ENCODE peak calls at places on chromosomes 6 and 20, in seven cellular contexts. F is fibroblast of pulmonary artery, C is choroid plexus epithelial cell, L is AG09309, K is ovary, T is upper lobe of right lung, Y is fibroblast of mammary gland. U is an unnamed sample.

GRCh38 chr20:6560978-6561377 is 206.5 kb upstream of the BMP2 start:
- DNase-seq in F (no peak), C (peak; percentile 46), L (no peak), K (no peak), T (no peak), Y (no peak), U (no peak)

GRCh38 chr6:160426146-160426545 is 78.0 kb downstream of the SLC22A3 start:
- DNase-seq in F (no peak), C (peak; percentile 7), L (no peak), K (no peak), T (no peak), Y (peak; percentile 11), U (no peak)

GRCh38 chr6:125111219-125111983 is 42.2 kb upstream of the TPD52L1 start:
- DNase-seq in F (peak; percentile 14), C (peak; percentile 36), L (no peak), K (no peak), T (no peak), Y (peak; percentile 39), U (no peak)

GRCh38 chr6:33602180-33602579 is 18.9 kb upstream of the ITPR3 start:
- DNase-seq in F (no peak), C (no peak), L (no peak), K (no peak), T (no peak), Y (no peak), U (no peak)

GRCh38 chr20:61186771-61187170 is 65.3 kb upstream of the CDH4 start:
- DNase-seq in F (peak; percentile 33), C (peak; percentile 53), L (no peak), K (no peak), T (no peak), Y (peak; percentile 35), U (no peak)

GRCh38 chr20:37406010-37406998 is 60.4 kb downstream of the SRC start:
- DNase-seq in F (no peak), C (no peak), L (no peak), K (peak; percentile 72), T (peak; percentile 73), Y (no peak), U (peak; percentile 86)

GRCh38 chr20:39676236-39676635 is 714.1 kb downstream of the DHX35 start:
- DNase-seq in F (no peak), C (no peak), L (no peak), K (no peak), T (no peak), Y (no peak), U (no peak)

GRCh38 chr6:31899215-31899614 is 1.7 kb upstream of the EHMT2 start:
- DNase-seq in F (no peak), C (no peak), L (no peak), K (no peak), T (no peak), Y (no peak), U (no peak)

GRCh38 chr20:23003916-23004315 is 31.2 kb upstream of the SSTR4 start:
- DNase-seq in F (no peak), C (no peak), L (no peak), K (no peak), T (no peak), Y (no peak), U (no peak)

GRCh38 chr20:2237059-2237458 is 58.7 kb upstream of the TGM3 start:
- DNase-seq in F (peak; percentile 90), C (peak; percentile 65), L (peak; percentile 99), K (peak; percentile 22), T (no peak), Y (peak; percentile 98), U (no peak)
- TF ChIP-seq CTCF in F (peak; percentile 45), C (no peak), L (peak; percentile 48), K (no peak), T (no peak), Y (peak; percentile 41), U (no peak)

GRCh38 chr20:56503911-56504310 is 20.6 kb upstream of the FAM209A start:
- DNase-seq in F (no peak), C (no peak), L (no peak), K (no peak), T (no peak), Y (no peak), U (no peak)

GRCh38 chr20:56501116-56501515 is 23.4 kb upstream of the FAM209A start:
- DNase-seq in F (no peak), C (no peak), L (no peak), K (no peak), T (no peak), Y (no peak), U (no peak)

GRCh38 chr20:56506103-56506502 is 18.4 kb upstream of the FAM209A start:
- DNase-seq in F (peak; percentile 64), C (peak; percentile 73), L (no peak), K (no peak), T (no peak), Y (no peak), U (no peak)

DNA sequence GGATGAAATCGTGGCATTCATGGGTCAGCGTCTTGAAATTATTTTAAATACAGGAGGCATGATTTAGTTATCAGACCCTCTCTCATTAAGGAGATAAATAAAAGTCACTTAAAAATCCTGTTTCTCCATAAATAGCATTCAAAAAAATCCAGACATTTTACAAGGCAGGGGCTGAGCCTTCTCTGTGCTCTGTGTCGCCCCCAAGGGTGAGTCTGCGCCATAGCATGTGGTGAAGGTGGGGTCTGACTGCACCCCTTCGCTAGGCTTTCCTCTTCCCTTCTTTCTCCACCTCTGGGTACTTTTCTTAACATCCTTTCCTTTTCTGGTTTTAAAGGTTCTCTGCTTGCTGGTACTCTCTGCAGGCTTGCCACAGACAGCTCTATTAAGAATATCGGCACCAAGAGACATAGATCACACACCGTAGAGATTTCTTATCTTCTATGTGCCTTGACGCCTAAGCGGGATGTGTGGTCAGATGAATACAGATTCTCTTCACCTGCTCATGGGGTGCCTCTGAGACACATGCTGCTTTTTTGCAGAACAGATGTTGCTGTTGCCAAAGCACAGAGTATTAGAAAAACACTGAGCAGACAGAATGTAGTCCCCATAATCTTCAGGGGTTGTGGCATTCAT is 20.1 kb upstream of the FAM209A start:
- DNase-seq in F (no peak), C (peak; percentile 18), L (no peak), K (no peak), T (no peak), Y (peak; percentile 4), U (peak; percentile 30)
- TF ChIP-seq CTCF in F (peak; percentile 50), C (peak; percentile 72), L (peak; percentile 45), K (no peak), T (peak; percentile 42), Y (peak; percentile 51), U (peak; percentile 23)

GRCh38 chr6:52575490-52575868 is 1.4 kb downstream of the TRAM2 start:
- DNase-seq in F (peak; percentile 35), C (no peak), L (no peak), K (no peak), T (no peak), Y (no peak), U (no peak)

GRCh38 chr6:52574709-52575489 is 2.0 kb downstream of the TRAM2 start:
- DNase-seq in F (peak; percentile 36), C (peak; percentile 61), L (no peak), K (no peak), T (no peak), Y (peak; percentile 69), U (peak; percentile 68)

GRCh38 chr6:52572536-52572935 is 4.3 kb downstream of the TRAM2 start:
- DNase-seq in F (no peak), C (no peak), L (no peak), K (no peak), T (no peak), Y (no peak), U (no peak)

GRCh38 chr6:52571099-52571755 is 5.6 kb downstream of the TRAM2 start:
- DNase-seq in F (no peak), C (no peak), L (no peak), K (no peak), T (no peak), Y (no peak), U (no peak)

GRCh38 chr6:52573295-52573694 is 3.6 kb downstream of the TRAM2 start:
- DNase-seq in F (peak; percentile 58), C (peak; percentile 60), L (no peak), K (no peak), T (no peak), Y (no peak), U (no peak)
- TF ChIP-seq CTCF in F (peak; percentile 10), C (peak; percentile 37), L (peak; percentile 32), K (no peak), T (no peak), Y (peak; percentile 14), U (no peak)

GRCh38 chr6:158596861-158597260 is 37.0 kb downstream of the TMEM181 start:
- DNase-seq in F (no peak), C (no peak), L (no peak), K (no peak), T (no peak), Y (no peak), U (no peak)

GRCh38 chr6:158597565-158597964 is 37.7 kb downstream of the TMEM181 start:
- DNase-seq in F (no peak), C (no peak), L (no peak), K (no peak), T (no peak), Y (no peak), U (no peak)

GRCh38 chr6:158591134-158591809 is 31.4 kb downstream of the TMEM181 start:
- DNase-seq in F (no peak), C (no peak), L (no peak), K (no peak), T (no peak), Y (no peak), U (no peak)

GRCh38 chr6:158595223-158595622 is 35.3 kb downstream of the TMEM181 start:
- DNase-seq in F (peak; percentile 24), C (no peak), L (no peak), K (no peak), T (no peak), Y (peak; percentile 9), U (no peak)

GRCh38 chr6:158593670-158594069 is 33.8 kb downstream of the TMEM181 start:
- DNase-seq in F (no peak), C (no peak), L (no peak), K (no peak), T (no peak), Y (no peak), U (no peak)
- TF ChIP-seq CTCF in F (no peak), C (no peak), L (no peak), K (no peak), T (no peak), Y (no peak), U (no peak)

U was measured in GM10248.